ENCODE peak calls at places on chromosomes 7 and 10, in four cellular contexts. V, X, Y and E are unnamed samples.

GRCh38 chr10:97321807-97322195 is 2.7 kb downstream of the FRAT1 start:
- DNase-seq in V (no peak), X (no peak), Y (no peak), E (no peak)

GRCh38 chr7:27150568-27151340 is 1.6 kb downstream of the HOXA3 start:
- DNase-seq in V (peak; percentile 95), X (peak; percentile 63), Y (no peak), E (peak; percentile 50)

GRCh38 chr7:65251851-65252620 is 121.6 kb upstream of the ZNF92 start:
- DNase-seq in V (peak; percentile 48), X (peak; percentile 60), Y (no peak), E (no peak)

GRCh38 chr7:75732764-75733630 is 5.7 kb downstream of the HIP1 start:
- DNase-seq in V (peak; percentile 97), X (no peak), Y (peak; percentile 84), E (no peak)

GRCh38 chr7:117219485-117219884 is 103.4 kb downstream of the WNT2 start:
- DNase-seq in V (peak; percentile 58), X (no peak), Y (no peak), E (no peak)

GRCh38 chr7:122203814-122204213 is 59.8 kb upstream of the AASS start:
- DNase-seq in V (no peak), X (no peak), Y (no peak), E (no peak)

GRCh38 chr10:60270426-60270825 is 119.2 kb downstream of the ANK3 start:
- DNase-seq in V (peak; percentile 63), X (no peak), Y (peak; percentile 19), E (no peak)

GRCh38 chr10:52420656-52421055 is 106.6 kb downstream of the DKK1 start:
- DNase-seq in V (peak; percentile 2), X (no peak), Y (no peak), E (no peak)

GRCh38 chr7:4957847-4958476 is 1.0 kb downstream of the MMD2 start:
- DNase-seq in V (no peak), X (no peak), Y (no peak), E (no peak)

GRCh38 chr10:44648691-44649090 is 262.4 kb upstream of the TMEM72 start:
- DNase-seq in V (peak; percentile 22), X (no peak), Y (no peak), E (no peak)

GRCh38 chr7:4706384-4707032 is 24.4 kb downstream of the FOXK1 start:
- DNase-seq in V (peak; percentile 62), X (no peak), Y (no peak), E (no peak)

GRCh38 chr7:17103170-17103569 is 195.3 kb upstream of the AHR start:
- DNase-seq in V (no peak), X (no peak), Y (no peak), E (no peak)

GRCh38 chr7:690478-691360 is 35.8 kb upstream of the DNAAF5 start:
- DNase-seq in V (no peak), X (no peak), Y (no peak), E (no peak)

GRCh38 chr10:86152354-86152753 is 214.2 kb downstream of the GRID1 start:
- DNase-seq in V (no peak), X (no peak), Y (no peak), E (no peak)

GRCh38 chr10:87861034-87861433 is 2.3 kb downstream of the KLLN start:
- DNase-seq in V (no peak), X (no peak), Y (no peak), E (no peak)

GRCh38 chr7:141023305-141023704 is 8.6 kb upstream of the MRPS33 start:
- DNase-seq in V (no peak), X (no peak), Y (no peak), E (no peak)

GRCh38 chr10:100022403-100022802 is 12.7 kb upstream of the DNMBP start:
- DNase-seq in V (peak; percentile 29), X (no peak), Y (no peak), E (no peak)

GRCh38 chr7:23713285-23714235 is 3.5 kb downstream of the STK31 start:
- DNase-seq in V (peak; percentile 88), X (no peak), Y (peak; percentile 31), E (peak; percentile 77)

GRCh38 chr10:20999713-21000112 is 102.6 kb upstream of the NEBL start:
- DNase-seq in V (no peak), X (no peak), Y (no peak), E (no peak)

GRCh38 chr7:92517626-92518025 is 10.7 kb downstream of the PEX1 start:
- DNase-seq in V (peak; percentile 58), X (no peak), Y (peak; percentile 1), E (no peak)

GRCh38 chr10:58712982-58713381 is 200.3 kb downstream of the BICC1 start:
- DNase-seq in V (peak; percentile 50), X (no peak), Y (no peak), E (no peak)

GRCh38 chr7:90918303-90918702 is 322.2 kb downstream of the CDK14 start:
- DNase-seq in V (no peak), X (no peak), Y (no peak), E (no peak)

GRCh38 chr7:90250601-90251303 is 5.8 kb downstream of the CFAP69 start:
- DNase-seq in V (peak; percentile 86), X (no peak), Y (peak; percentile 69), E (no peak)

GRCh38 chr10:71396714-71397339 is at the start of gene CDH23:
- DNase-seq in V (peak; percentile 38), X (no peak), Y (no peak), E (no peak)